ENCODE peak calls at places on chromosomes 11 and 22, in nine cellular contexts. I is CD8-positive, alpha-beta T cell; S is NB4; C is mesendoderm; R is WERI-Rb-1; B is A549; X is AG04449; G is HCT116; H is GM23248. Y is an unnamed sample.

GRCh38 chr11:35144811-35145210 is 5.8 kb downstream of the CD44 start:
- DNase-seq in I (no peak), S (peak), C (no peak), R (no peak), B (no peak), X (no peak), G (no peak), H (peak), Y (peak)

GRCh38 chr22:25540912-25541660 is 23.4 kb upstream of the GRK3 start:
- DNase-seq in I (no peak), S (no peak), C (no peak), R (no peak), B (no peak), X (no peak), G (no peak), H (no peak), Y (no peak)

GRCh38 chr11:29310016-29310415 is 706.8 kb downstream of the KCNA4 start:
- DNase-seq in I (no peak), S (no peak), C (no peak), R (no peak), B (no peak), X (peak), G (no peak), H (peak), Y (peak)

GRCh38 chr11:88100161-88100560 is 75.1 kb downstream of the RAB38 start:
- DNase-seq in I (no peak), S (no peak), C (no peak), R (no peak), B (no peak), X (no peak), G (no peak), H (peak), Y (peak)

GRCh38 chr22:20498913-20499312 is 3.3 kb upstream of the KLHL22 start:
- DNase-seq in I (no peak), S (no peak), C (no peak), R (no peak), B (no peak), X (no peak), G (no peak), H (no peak), Y (no peak)

GRCh38 chr22:41658869-41659268 is 29.8 kb downstream of the SNU13 start:
- DNase-seq in I (no peak), S (no peak), C (no peak), R (no peak), B (no peak), X (no peak), G (no peak), H (no peak), Y (no peak)

GRCh38 chr11:94034207-94034606 is 13.1 kb downstream of the HEPHL1 start:
- DNase-seq in I (no peak), S (no peak), C (no peak), R (no peak), B (no peak), X (no peak), G (no peak), H (no peak), Y (no peak)

GRCh38 chr22:35839811-35840739 is 122.4 kb downstream of the APOL5 start:
- DNase-seq in I (no peak), S (peak), C (peak), R (peak), B (peak), X (peak), G (peak), H (peak), Y (peak)

GRCh38 chr11:68839953-68840641 is 1.6 kb downstream of the CPT1A start:
- DNase-seq in I (no peak), S (peak), C (peak), R (no peak), B (no peak), X (no peak), G (no peak), H (peak), Y (peak)

GRCh38 chr11:65204646-65205601 is 23.2 kb downstream of the CAPN1 start:
- DNase-seq in I (peak), S (peak), C (peak), R (peak), B (peak), X (no peak), G (no peak), H (peak), Y (peak)

GRCh38 chr11:19918302-19919049 is 205.8 kb downstream of the NAV2 start:
- DNase-seq in I (no peak), S (no peak), C (no peak), R (no peak), B (no peak), X (no peak), G (no peak), H (peak), Y (peak)

GRCh38 chr11:10798330-10798980 is 10.3 kb downstream of the EIF4G2 start:
- DNase-seq in I (no peak), S (no peak), C (no peak), R (no peak), B (no peak), X (no peak), G (no peak), H (no peak), Y (no peak)

GRCh38 chr11:96168623-96169022 is 174.4 kb downstream of the MAML2 start:
- DNase-seq in I (no peak), S (peak), C (peak), R (no peak), B (peak), X (no peak), G (no peak), H (peak), Y (peak)

GRCh38 chr11:62603072-62603408 is 1.4 kb upstream of the MTA2 start:
- DNase-seq in I (no peak), S (no peak), C (no peak), R (no peak), B (no peak), X (no peak), G (no peak), H (no peak), Y (no peak)

GRCh38 chr11:57223601-57224000 is 13.4 kb downstream of the APLNR start:
- DNase-seq in I (no peak), S (no peak), C (no peak), R (no peak), B (no peak), X (peak), G (no peak), H (peak), Y (peak)

GRCh38 chr11:57530596-57531507 is at the start of gene TIMM10:
- DNase-seq in I (peak), S (peak), C (peak), R (peak), B (peak), X (peak), G (peak), H (peak), Y (peak)

GRCh38 chr11:64558869-64559268 is 32.2 kb upstream of the SLC22A12 start:
- DNase-seq in I (no peak), S (no peak), C (no peak), R (no peak), B (no peak), X (no peak), G (no peak), H (no peak), Y (no peak)

GRCh38 chr11:24767411-24767810 is 270.6 kb downstream of the LUZP2 start:
- DNase-seq in I (no peak), S (no peak), C (no peak), R (no peak), B (no peak), X (no peak), G (no peak), H (no peak), Y (no peak)

GRCh38 chr11:125338886-125339811 is 156.9 kb downstream of the FEZ1 start:
- DNase-seq in I (no peak), S (peak), C (no peak), R (no peak), B (no peak), X (no peak), G (no peak), H (peak), Y (peak)

GRCh38 chr11:95415837-95416288 is 184.9 kb upstream of the SESN3 start:
- DNase-seq in I (no peak), S (no peak), C (no peak), R (no peak), B (no peak), X (no peak), G (no peak), H (no peak), Y (no peak)

GRCh38 chr11:83070044-83070877 is 1.4 kb downstream of the RAB30 start:
- DNase-seq in I (no peak), S (no peak), C (peak), R (no peak), B (peak), X (peak), G (no peak), H (peak), Y (peak)

GRCh38 chr11:134275534-134276395 is at the start of gene GLB1L3:
- DNase-seq in I (peak), S (no peak), C (peak), R (peak), B (peak), X (no peak), G (no peak), H (peak), Y (peak)

GRCh38 chr11:134882671-134883318 is 470.8 kb upstream of the B3GAT1 start:
- DNase-seq in I (no peak), S (no peak), C (no peak), R (no peak), B (no peak), X (no peak), G (no peak), H (no peak), Y (no peak)

GRCh38 chr11:364991-365390 is 4.3 kb upstream of the B4GALNT4 start:
- DNase-seq in I (no peak), S (no peak), C (no peak), R (no peak), B (no peak), X (no peak), G (no peak), H (no peak), Y (no peak)

GRCh38 chr22:28012811-28013460 is 93.9 kb upstream of the PITPNB start:
- DNase-seq in I (no peak), S (no peak), C (no peak), R (no peak), B (no peak), X (no peak), G (no peak), H (no peak), Y (no peak)

GRCh38 chr11:16981651-16982194 is 32.5 kb downstream of the PLEKHA7 start:
- DNase-seq in I (no peak), S (no peak), C (peak), R (no peak), B (peak), X (no peak), G (peak), H (peak), Y (peak)

GRCh38 chr11:86011175-86011574 is 57.7 kb downstream of the PICALM start:
- DNase-seq in I (no peak), S (no peak), C (no peak), R (no peak), B (no peak), X (no peak), G (no peak), H (no peak), Y (no peak)

GRCh38 chr11:85945788-85946187 is 90.6 kb downstream of the CCDC83 start:
- DNase-seq in I (no peak), S (no peak), C (peak), R (no peak), B (no peak), X (no peak), G (no peak), H (no peak), Y (no peak)

GRCh38 chr11:63905179-63905578 is 11.8 kb downstream of the RCOR2 start:
- DNase-seq in I (no peak), S (no peak), C (no peak), R (no peak), B (no peak), X (no peak), G (no peak), H (peak), Y (no peak)

GRCh38 chr11:86688398-86689179 is 16.2 kb upstream of the ME3 start:
- DNase-seq in I (no peak), S (peak), C (peak), R (no peak), B (peak), X (peak), G (no peak), H (peak), Y (peak)

GRCh38 chr11:116835791-116836647 is 1.4 kb downstream of the APOA1 start:
- DNase-seq in I (peak), S (peak), C (peak), R (peak), B (peak), X (peak), G (peak), H (peak), Y (peak)

GRCh38 chr22:27715078-27715477 is 86.5 kb downstream of the MN1 start:
- DNase-seq in I (no peak), S (no peak), C (no peak), R (no peak), B (no peak), X (no peak), G (no peak), H (no peak), Y (no peak)

GRCh38 chr11:3357302-3357701 is 21.6 kb downstream of the ZNF195 start:
- DNase-seq in I (no peak), S (no peak), C (no peak), R (no peak), B (no peak), X (no peak), G (no peak), H (no peak), Y (no peak)

GRCh38 chr22:48937032-48937639 is 890.5 kb downstream of the BRD1 start:
- DNase-seq in I (no peak), S (no peak), C (no peak), R (no peak), B (no peak), X (no peak), G (no peak), H (no peak), Y (no peak)

GRCh38 chr11:105004021-105004420 is 18.9 kb downstream of the CASP5 start:
- DNase-seq in I (no peak), S (no peak), C (no peak), R (no peak), B (no peak), X (no peak), G (no peak), H (peak), Y (peak)

GRCh38 chr11:38547464-38547863 is 1949.4 kb upstream of the RAG2 start:
- DNase-seq in I (no peak), S (no peak), C (no peak), R (no peak), B (no peak), X (no peak), G (no peak), H (no peak), Y (no peak)

GRCh38 chr22:48558606-48559402 is 1268.9 kb downstream of the BRD1 start:
- DNase-seq in I (no peak), S (no peak), C (no peak), R (no peak), B (no peak), X (no peak), G (no peak), H (no peak), Y (no peak)

GRCh38 chr22:49962751-49963646 is 2.4 kb downstream of the PIM3 start:
- DNase-seq in I (no peak), S (no peak), C (no peak), R (no peak), B (no peak), X (no peak), G (no peak), H (no peak), Y (no peak)
- H3K4me3 ChIP-seq in I (peak), S (peak), C (no peak), R (peak), B (peak), X (peak), G (peak), H (peak), Y (peak)

DNA sequence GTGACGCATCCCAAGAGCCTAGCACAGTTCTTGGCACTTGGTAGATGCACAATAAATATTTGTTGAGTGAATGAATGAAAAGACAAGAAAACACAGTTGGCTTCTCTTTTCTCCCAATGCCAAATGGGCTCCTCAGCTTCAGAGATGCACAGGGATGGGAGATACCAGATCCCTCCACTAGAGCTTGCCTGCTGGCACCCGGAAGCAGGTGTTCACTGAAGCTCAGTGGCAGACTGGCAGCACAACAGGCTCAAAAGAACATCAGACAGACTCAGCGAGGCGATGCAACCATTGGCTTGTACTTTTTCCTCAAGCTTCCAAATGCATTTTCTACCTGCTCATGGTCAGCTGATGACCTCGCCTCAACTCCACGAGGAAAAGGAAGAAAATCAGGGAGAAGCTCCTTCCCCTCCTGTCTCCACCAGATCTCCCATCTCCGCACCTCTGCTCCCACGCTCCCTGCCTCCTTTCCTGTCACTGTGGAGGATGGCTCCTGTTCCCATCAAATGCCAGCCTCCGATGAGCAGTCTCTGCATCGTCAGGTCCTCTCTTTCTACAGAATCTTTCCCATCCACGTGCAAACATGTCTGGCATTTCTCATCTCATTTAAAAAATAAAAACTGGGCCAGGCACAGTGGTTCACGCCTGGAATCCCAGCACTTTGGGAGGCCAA is 5.8 kb downstream of the RAPSN start:
- DNase-seq in I (no peak), S (no peak), C (no peak), R (no peak), B (peak), X (no peak), G (no peak), H (no peak), Y (no peak)
- H3K4me3 ChIP-seq in I (no peak), S (no peak), C (no peak), R (no peak), B (no peak), X (no peak), G (no peak), H (no peak), Y (no peak)

GRCh38 chr11:118876261-118876660 is 7.4 kb upstream of the CXCR5 start:
- DNase-seq in I (no peak), S (peak), C (no peak), R (no peak), B (no peak), X (no peak), G (no peak), H (no peak), Y (no peak)
- H3K4me3 ChIP-seq in I (peak), S (no peak), C (no peak), R (no peak), B (no peak), X (no peak), G (no peak), H (no peak), Y (no peak)

GRCh38 chr22:46081036-46081830 is 69.1 kb upstream of the PPARA start:
- DNase-seq in I (no peak), S (no peak), C (no peak), R (no peak), B (no peak), X (no peak), G (no peak), H (peak), Y (no peak)

GRCh38 chr22:46083383-46084350 is 66.7 kb upstream of the PPARA start:
- DNase-seq in I (no peak), S (no peak), C (no peak), R (no peak), B (no peak), X (no peak), G (no peak), H (peak), Y (no peak)

GRCh38 chr22:46082633-46083032 is 67.7 kb upstream of the PPARA start:
- DNase-seq in I (no peak), S (no peak), C (no peak), R (no peak), B (no peak), X (no peak), G (no peak), H (peak), Y (no peak)

GRCh38 chr22:46079861-46080821 is 70.2 kb upstream of the PPARA start:
- DNase-seq in I (no peak), S (no peak), C (no peak), R (no peak), B (peak), X (no peak), G (no peak), H (peak), Y (peak)

GRCh38 chr22:46081831-46082210 is 68.5 kb upstream of the PPARA start:
- DNase-seq in I (no peak), S (no peak), C (no peak), R (no peak), B (no peak), X (no peak), G (no peak), H (peak), Y (no peak)
- H3K4me3 ChIP-seq in I (no peak), S (no peak), C (no peak), R (no peak), B (peak), X (peak), G (peak), H (peak), Y (peak)

DNA sequence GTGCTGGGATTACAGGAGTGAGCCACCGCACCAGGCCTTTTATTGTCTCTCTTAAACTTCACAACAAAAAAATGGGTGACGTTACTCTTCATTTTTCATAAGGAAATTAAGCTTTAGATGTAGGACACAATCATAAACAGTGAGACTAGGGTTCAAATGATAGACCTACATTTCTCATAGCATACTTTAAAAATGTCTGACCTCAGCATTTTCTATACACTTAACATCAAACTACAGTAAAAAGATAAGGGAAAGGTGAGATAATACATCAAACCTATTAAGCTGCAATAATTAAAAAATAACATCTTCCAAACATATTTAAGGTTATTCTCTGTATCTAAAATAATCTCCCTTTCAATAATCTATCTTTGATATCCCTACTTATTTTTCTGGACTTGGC is 914.2 kb downstream of the FAM181B start:
- DNase-seq in I (no peak), S (no peak), C (no peak), R (no peak), B (no peak), X (no peak), G (no peak), H (no peak), Y (no peak)
- H3K4me3 ChIP-seq in I (no peak), S (no peak), C (no peak), R (no peak), B (no peak), X (no peak), G (no peak), H (no peak), Y (no peak)

GRCh38 chr11:2138075-2138435 is 1.1 kb downstream of the IGF2 start:
- DNase-seq in I (no peak), S (no peak), C (no peak), R (no peak), B (no peak), X (no peak), G (no peak), H (no peak), Y (no peak)
- H3K4me3 ChIP-seq in I (peak), S (no peak), C (no peak), R (no peak), B (peak), X (peak), G (peak), H (no peak), Y (no peak)

GRCh38 chr11:67416416-67417335 is 1.2 kb downstream of the CARNS1 start:
- DNase-seq in I (peak), S (peak), C (peak), R (no peak), B (peak), X (no peak), G (no peak), H (peak), Y (no peak)
- H3K4me3 ChIP-seq in I (peak), S (no peak), C (no peak), R (no peak), B (no peak), X (no peak), G (no peak), H (no peak), Y (no peak)

GRCh38 chr22:44340271-44341239 is 27.8 kb upstream of the SHISAL1 start:
- DNase-seq in I (no peak), S (no peak), C (no peak), R (no peak), B (no peak), X (no peak), G (no peak), H (no peak), Y (no peak)

GRCh38 chr22:44337658-44338004 is 24.9 kb upstream of the SHISAL1 start:
- DNase-seq in I (no peak), S (peak), C (peak), R (peak), B (peak), X (no peak), G (no peak), H (peak), Y (peak)

GRCh38 chr22:44336962-44337657 is 24.4 kb upstream of the SHISAL1 start:
- DNase-seq in I (no peak), S (no peak), C (no peak), R (peak), B (no peak), X (no peak), G (no peak), H (no peak), Y (no peak)

GRCh38 chr22:44338183-44338812 is 25.5 kb upstream of the SHISAL1 start:
- DNase-seq in I (no peak), S (no peak), C (no peak), R (no peak), B (no peak), X (no peak), G (no peak), H (peak), Y (no peak)

DNA sequence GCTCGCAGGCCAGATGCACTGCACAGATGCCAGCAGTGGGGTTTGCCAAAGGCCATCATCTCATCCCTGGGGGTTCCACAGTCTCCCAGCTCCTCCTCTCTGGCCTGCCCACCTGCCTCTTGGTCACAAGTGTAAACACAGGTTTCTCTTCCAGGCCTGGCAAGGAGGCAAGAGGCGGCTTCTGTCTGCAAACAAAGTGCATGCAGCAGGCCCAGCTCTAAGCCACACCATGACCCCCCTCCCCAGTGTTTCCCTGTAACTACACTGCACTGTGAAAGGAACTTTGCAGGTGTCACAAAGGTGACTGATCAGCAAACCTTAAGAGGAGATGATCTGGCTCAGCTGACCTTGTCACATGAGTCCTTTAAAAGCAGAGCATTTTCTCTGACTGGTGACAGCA is 26.2 kb upstream of the SHISAL1 start:
- DNase-seq in I (no peak), S (no peak), C (no peak), R (no peak), B (no peak), X (no peak), G (no peak), H (no peak), Y (no peak)
- H3K4me3 ChIP-seq in I (no peak), S (no peak), C (no peak), R (no peak), B (no peak), X (no peak), G (no peak), H (no peak), Y (no peak)